ENCODE peak calls at places on chromosomes 1 and 21, in seven cellular contexts. One of them, this sample, is unnamed.

GRCh38 chr1:6001992-6002576 is 9.9 kb upstream of the NPHP4 start:
- DNase-seq in iPS DF 6.9: no peak
- DNase-seq in substantia nigra: no peak
- DNase-seq in transverse colon: no peak
- DNase-seq in A549: no peak
- DNase-seq in OCI-LY7: no peak
- DNase-seq in RWPE1: peak
- DNase-seq in this sample: no peak

GRCh38 chr1:106498238-106498637 is 558.2 kb upstream of the PRMT6 start:
- DNase-seq in iPS DF 6.9: no peak
- DNase-seq in substantia nigra: no peak
- DNase-seq in transverse colon: no peak
- DNase-seq in A549: no peak
- DNase-seq in OCI-LY7: no peak
- DNase-seq in RWPE1: no peak
- DNase-seq in this sample: no peak

GRCh38 chr1:201552941-201553341 is 14.0 kb downstream of the NAV1 start:
- DNase-seq in iPS DF 6.9: no peak
- DNase-seq in substantia nigra: no peak
- DNase-seq in transverse colon: no peak
- DNase-seq in A549: no peak
- DNase-seq in OCI-LY7: no peak
- DNase-seq in RWPE1: no peak
- DNase-seq in this sample: no peak

GRCh38 chr1:153368477-153368876 is 6.9 kb downstream of the S100A12 start:
- DNase-seq in iPS DF 6.9: no peak
- DNase-seq in substantia nigra: no peak
- DNase-seq in transverse colon: no peak
- DNase-seq in A549: no peak
- DNase-seq in OCI-LY7: no peak
- DNase-seq in RWPE1: no peak
- DNase-seq in this sample: no peak

GRCh38 chr1:205261946-205262668 is 34.4 kb downstream of the TMCC2 start:
- DNase-seq in iPS DF 6.9: no peak
- DNase-seq in substantia nigra: no peak
- DNase-seq in transverse colon: no peak
- DNase-seq in A549: no peak
- DNase-seq in OCI-LY7: no peak
- DNase-seq in RWPE1: no peak
- DNase-seq in this sample: no peak

GRCh38 chr1:216047821-216048220 is 375.4 kb downstream of the USH2A start:
- DNase-seq in iPS DF 6.9: no peak
- DNase-seq in substantia nigra: no peak
- DNase-seq in transverse colon: no peak
- DNase-seq in A549: no peak
- DNase-seq in OCI-LY7: no peak
- DNase-seq in RWPE1: no peak
- DNase-seq in this sample: no peak

GRCh38 chr1:70204578-70204977 is 801 bp downstream of the LRRC40 start:
- DNase-seq in iPS DF 6.9: no peak
- DNase-seq in substantia nigra: no peak
- DNase-seq in transverse colon: no peak
- DNase-seq in A549: no peak
- DNase-seq in OCI-LY7: peak
- DNase-seq in RWPE1: no peak
- DNase-seq in this sample: no peak

GRCh38 chr21:29149771-29150425 is 19.5 kb downstream of the MAP3K7CL start:
- DNase-seq in iPS DF 6.9: no peak
- DNase-seq in substantia nigra: no peak
- DNase-seq in transverse colon: no peak
- DNase-seq in A549: no peak
- DNase-seq in OCI-LY7: no peak
- DNase-seq in RWPE1: no peak
- DNase-seq in this sample: no peak

GRCh38 chr1:183023601-183024351 is 556 bp downstream of the LAMC1 start:
- DNase-seq in iPS DF 6.9: peak
- DNase-seq in substantia nigra: peak
- DNase-seq in transverse colon: peak
- DNase-seq in A549: peak
- DNase-seq in OCI-LY7: peak
- DNase-seq in RWPE1: peak
- DNase-seq in this sample: peak

GRCh38 chr1:29793653-29794348 is 557.5 kb downstream of the PTPRU start:
- DNase-seq in iPS DF 6.9: no peak
- DNase-seq in substantia nigra: no peak
- DNase-seq in transverse colon: no peak
- DNase-seq in A549: no peak
- DNase-seq in OCI-LY7: no peak
- DNase-seq in RWPE1: no peak
- DNase-seq in this sample: no peak

GRCh38 chr1:54463259-54464030 is 57.3 kb upstream of the SSBP3 start:
- DNase-seq in iPS DF 6.9: no peak
- DNase-seq in substantia nigra: no peak
- DNase-seq in transverse colon: no peak
- DNase-seq in A549: no peak
- DNase-seq in OCI-LY7: no peak
- DNase-seq in RWPE1: no peak
- DNase-seq in this sample: no peak

GRCh38 chr1:64215576-64215975 is 12.2 kb downstream of the UBE2U start:
- DNase-seq in iPS DF 6.9: no peak
- DNase-seq in substantia nigra: no peak
- DNase-seq in transverse colon: no peak
- DNase-seq in A549: no peak
- DNase-seq in OCI-LY7: no peak
- DNase-seq in RWPE1: no peak
- DNase-seq in this sample: no peak

GRCh38 chr21:43208561-43209332 is 39.9 kb downstream of the CRYAA start:
- DNase-seq in iPS DF 6.9: no peak
- DNase-seq in substantia nigra: no peak
- DNase-seq in transverse colon: no peak
- DNase-seq in A549: no peak
- DNase-seq in OCI-LY7: no peak
- DNase-seq in RWPE1: no peak
- DNase-seq in this sample: no peak

GRCh38 chr1:206591696-206592095 is 20.6 kb downstream of the EIF2D start:
- DNase-seq in iPS DF 6.9: no peak
- DNase-seq in substantia nigra: no peak
- DNase-seq in transverse colon: no peak
- DNase-seq in A549: no peak
- DNase-seq in OCI-LY7: no peak
- DNase-seq in RWPE1: no peak
- DNase-seq in this sample: no peak

GRCh38 chr1:87077959-87078673 is 163.7 kb downstream of the HS2ST1 start:
- DNase-seq in iPS DF 6.9: no peak
- DNase-seq in substantia nigra: no peak
- DNase-seq in transverse colon: no peak
- DNase-seq in A549: no peak
- DNase-seq in OCI-LY7: no peak
- DNase-seq in RWPE1: no peak
- DNase-seq in this sample: no peak

GRCh38 chr1:99685516-99686180 is 39.7 kb downstream of the PALMD start:
- DNase-seq in iPS DF 6.9: peak
- DNase-seq in substantia nigra: peak
- DNase-seq in transverse colon: peak
- DNase-seq in A549: peak
- DNase-seq in OCI-LY7: peak
- DNase-seq in RWPE1: peak
- DNase-seq in this sample: peak

GRCh38 chr1:179151908-179152682 is 70.2 kb downstream of the TOR3A start:
- DNase-seq in iPS DF 6.9: no peak
- DNase-seq in substantia nigra: no peak
- DNase-seq in transverse colon: no peak
- DNase-seq in A549: no peak
- DNase-seq in OCI-LY7: peak
- DNase-seq in RWPE1: no peak
- DNase-seq in this sample: no peak

GRCh38 chr1:116737020-116737854 is 17.0 kb upstream of the CD2 start:
- DNase-seq in iPS DF 6.9: no peak
- DNase-seq in substantia nigra: no peak
- DNase-seq in transverse colon: peak
- DNase-seq in A549: peak
- DNase-seq in OCI-LY7: peak
- DNase-seq in RWPE1: peak
- DNase-seq in this sample: no peak

GRCh38 chr1:203954788-203955552 is 93.6 kb downstream of the SNRPE start:
- DNase-seq in iPS DF 6.9: no peak
- DNase-seq in substantia nigra: no peak
- DNase-seq in transverse colon: no peak
- DNase-seq in A549: no peak
- DNase-seq in OCI-LY7: peak
- DNase-seq in RWPE1: no peak
- DNase-seq in this sample: no peak

GRCh38 chr1:43350976-43351375 is 7.8 kb upstream of the CDC20 start:
- DNase-seq in iPS DF 6.9: no peak
- DNase-seq in substantia nigra: no peak
- DNase-seq in transverse colon: no peak
- DNase-seq in A549: no peak
- DNase-seq in OCI-LY7: no peak
- DNase-seq in RWPE1: no peak
- DNase-seq in this sample: no peak

GRCh38 chr1:181179980-181180964 is 91.8 kb downstream of the IER5 start:
- DNase-seq in iPS DF 6.9: no peak
- DNase-seq in substantia nigra: peak
- DNase-seq in transverse colon: no peak
- DNase-seq in A549: no peak
- DNase-seq in OCI-LY7: no peak
- DNase-seq in RWPE1: no peak
- DNase-seq in this sample: peak

GRCh38 chr1:25503551-25504426 is 39.6 kb upstream of the LDLRAP1 start:
- DNase-seq in iPS DF 6.9: no peak
- DNase-seq in substantia nigra: no peak
- DNase-seq in transverse colon: peak
- DNase-seq in A549: peak
- DNase-seq in OCI-LY7: peak
- DNase-seq in RWPE1: peak
- DNase-seq in this sample: no peak

GRCh38 chr1:202656057-202656456 is 54.2 kb downstream of the SYT2 start:
- DNase-seq in iPS DF 6.9: no peak
- DNase-seq in substantia nigra: no peak
- DNase-seq in transverse colon: no peak
- DNase-seq in A549: peak
- DNase-seq in OCI-LY7: no peak
- DNase-seq in RWPE1: no peak
- DNase-seq in this sample: no peak

DNA sequence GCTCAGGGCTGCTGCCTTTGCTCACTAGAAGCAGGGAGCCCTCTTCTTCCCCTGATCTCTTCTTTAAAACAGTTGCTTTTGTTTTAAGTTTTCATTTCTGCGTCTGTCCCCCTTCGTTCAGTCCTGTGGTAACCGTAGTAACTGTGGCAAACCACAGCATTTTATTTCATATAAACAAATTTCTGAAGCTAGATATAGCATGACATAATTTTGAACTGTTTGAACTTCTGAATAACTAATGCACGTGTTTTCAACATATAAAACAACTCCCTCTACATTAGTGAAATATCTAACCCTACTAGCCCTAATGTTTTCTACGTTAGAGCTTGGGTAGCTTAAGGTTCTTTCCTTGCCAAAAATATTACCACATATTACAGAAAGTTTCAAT is 104.6 kb downstream of the DISP1 start:
- DNase-seq in iPS DF 6.9: no peak
- DNase-seq in substantia nigra: no peak
- DNase-seq in transverse colon: no peak
- DNase-seq in A549: no peak
- DNase-seq in OCI-LY7: no peak
- DNase-seq in RWPE1: no peak
- DNase-seq in this sample: no peak
- H3K27ac ChIP-seq in iPS DF 6.9: no peak
- H3K27ac ChIP-seq in substantia nigra: no peak
- H3K27ac ChIP-seq in transverse colon: no peak
- H3K27ac ChIP-seq in A549: no peak
- H3K27ac ChIP-seq in OCI-LY7: no peak
- H3K27ac ChIP-seq in RWPE1: no peak
- H3K27ac ChIP-seq in this sample: no peak

GRCh38 chr1:16207318-16208269 is 4.9 kb downstream of the ARHGEF19 start:
- DNase-seq in iPS DF 6.9: no peak
- DNase-seq in substantia nigra: no peak
- DNase-seq in transverse colon: no peak
- DNase-seq in A549: no peak
- DNase-seq in OCI-LY7: no peak
- DNase-seq in RWPE1: no peak
- DNase-seq in this sample: no peak
- H3K27ac ChIP-seq in iPS DF 6.9: no peak
- H3K27ac ChIP-seq in substantia nigra: peak
- H3K27ac ChIP-seq in transverse colon: peak
- H3K27ac ChIP-seq in A549: peak
- H3K27ac ChIP-seq in OCI-LY7: peak
- H3K27ac ChIP-seq in RWPE1: peak
- H3K27ac ChIP-seq in this sample: no peak

GRCh38 chr1:167119696-167120095 is 25.8 kb downstream of the STYXL2 start:
- DNase-seq in iPS DF 6.9: no peak
- DNase-seq in substantia nigra: no peak
- DNase-seq in transverse colon: no peak
- DNase-seq in A549: no peak
- DNase-seq in OCI-LY7: no peak
- DNase-seq in RWPE1: no peak
- DNase-seq in this sample: no peak

GRCh38 chr1:167122121-167122480 is 28.2 kb downstream of the STYXL2 start:
- DNase-seq in iPS DF 6.9: no peak
- DNase-seq in substantia nigra: no peak
- DNase-seq in transverse colon: no peak
- DNase-seq in A549: no peak
- DNase-seq in OCI-LY7: no peak
- DNase-seq in RWPE1: no peak
- DNase-seq in this sample: no peak

GRCh38 chr1:167121375-167122120 is 27.7 kb downstream of the STYXL2 start:
- DNase-seq in iPS DF 6.9: no peak
- DNase-seq in substantia nigra: peak
- DNase-seq in transverse colon: peak
- DNase-seq in A549: peak
- DNase-seq in OCI-LY7: no peak
- DNase-seq in RWPE1: peak
- DNase-seq in this sample: no peak

GRCh38 chr1:167122568-167122967 is 28.7 kb downstream of the STYXL2 start:
- DNase-seq in iPS DF 6.9: no peak
- DNase-seq in substantia nigra: no peak
- DNase-seq in transverse colon: no peak
- DNase-seq in A549: no peak
- DNase-seq in OCI-LY7: no peak
- DNase-seq in RWPE1: no peak
- DNase-seq in this sample: no peak

DNA sequence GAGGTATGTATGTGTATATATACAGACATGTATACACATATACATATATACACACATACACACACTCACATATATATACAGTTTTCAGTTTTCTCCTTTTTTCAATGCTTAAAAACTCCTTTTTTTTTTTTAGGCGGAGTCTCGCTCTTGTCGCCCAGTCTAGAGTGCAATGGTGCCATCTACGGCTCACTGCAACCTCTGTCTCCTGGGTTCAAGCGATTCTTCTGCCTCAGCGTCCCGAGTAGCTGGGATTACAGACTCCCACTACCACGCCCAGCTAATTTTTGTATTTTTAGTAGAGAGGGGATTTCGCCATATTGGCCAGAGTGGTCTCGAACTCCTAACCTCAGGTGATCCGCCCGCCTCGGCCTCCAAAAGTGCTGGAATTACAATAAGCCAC is 27.0 kb downstream of the STYXL2 start:
- DNase-seq in iPS DF 6.9: no peak
- DNase-seq in substantia nigra: no peak
- DNase-seq in transverse colon: no peak
- DNase-seq in A549: no peak
- DNase-seq in OCI-LY7: no peak
- DNase-seq in RWPE1: no peak
- DNase-seq in this sample: no peak
- H3K27ac ChIP-seq in iPS DF 6.9: no peak
- H3K27ac ChIP-seq in substantia nigra: no peak
- H3K27ac ChIP-seq in transverse colon: peak
- H3K27ac ChIP-seq in A549: peak
- H3K27ac ChIP-seq in OCI-LY7: no peak
- H3K27ac ChIP-seq in RWPE1: peak
- H3K27ac ChIP-seq in this sample: no peak

GRCh38 chr21:42028754-42029385 is 18.7 kb upstream of the ZBTB21 start:
- DNase-seq in iPS DF 6.9: no peak
- DNase-seq in substantia nigra: no peak
- DNase-seq in transverse colon: peak
- DNase-seq in A549: no peak
- DNase-seq in OCI-LY7: no peak
- DNase-seq in RWPE1: no peak
- DNase-seq in this sample: no peak
- H3K27ac ChIP-seq in iPS DF 6.9: no peak
- H3K27ac ChIP-seq in substantia nigra: no peak
- H3K27ac ChIP-seq in transverse colon: no peak
- H3K27ac ChIP-seq in A549: no peak
- H3K27ac ChIP-seq in OCI-LY7: peak
- H3K27ac ChIP-seq in RWPE1: no peak
- H3K27ac ChIP-seq in this sample: no peak

This sample was measured in caudate nucleus.